ENCODE peak calls at places on chromosomes 2 and 18, in six cellular contexts. J is NCI-H1105; B is HCEC 1CT; T is effector CD4-positive, alpha-beta T cell; Y is foreskin fibroblast; H is neural crest cell. Q is an unnamed sample.

GRCh38 chr2:227033471-227034148 is 130.4 kb downstream of the COL4A4 start:
- DNase-seq in B (peak), J (no peak), Y (peak), T (no peak), H (peak), Q (no peak)

GRCh38 chr2:37590119-37590571 is 81.3 kb downstream of the CDC42EP3 start:
- DNase-seq in H (no peak), B (peak), J (no peak), Y (peak), T (no peak), Q (no peak)

GRCh38 chr2:202449344-202449743 is 73.2 kb downstream of the BMPR2 start:
- DNase-seq in B (no peak), Y (no peak), H (no peak), T (no peak), J (no peak), Q (no peak)

GRCh38 chr18:59238385-59238784 is 18.4 kb downstream of the GRP start:
- DNase-seq in T (no peak), H (no peak), J (peak), Y (no peak), B (no peak), Q (no peak)

GRCh38 chr2:44598731-44599529 is 237.2 kb downstream of the CAMKMT start:
- DNase-seq in Y (no peak), J (no peak), T (no peak), B (peak), H (no peak), Q (no peak)

GRCh38 chr2:77169426-77169825 is 352.8 kb downstream of the LRRTM4 start:
- DNase-seq in T (no peak), H (no peak), B (no peak), Y (no peak), J (no peak), Q (no peak)

GRCh38 chr2:222398446-222398885 is 25.9 kb upstream of the SGPP2 start:
- DNase-seq in B (no peak), T (no peak), Y (no peak), H (no peak), J (peak), Q (no peak)

GRCh38 chr2:177545981-177546600 is 153.5 kb downstream of the AGPS start:
- DNase-seq in J (no peak), T (no peak), B (no peak), Y (no peak), H (no peak), Q (no peak)

GRCh38 chr2:101014264-101014857 is 12.3 kb downstream of the RPL31 start:
- DNase-seq in H (no peak), B (no peak), J (no peak), Y (no peak), T (no peak), Q (no peak)